ENCODE peak calls at places on chromosome 20, in five cellular contexts. One of them, this sample, is unnamed.

GRCh38 chr20:58855506-58856314 is 3.2 kb downstream of the GNAS start:
- DNase-seq in activated T-helper 2 cell treated with anti-CD3 and anti-CD28 coated beads, Interferon-gamma antibody, Interleukin-2, Interleukin-4, amounts not matched to agents 10 μg/mL and 5 μg/mL and 100 μg/mL, durations not matched to agents 14 hours and 24 hours and 36 hours: no peak
- DNase-seq in GM03348: no peak
- DNase-seq in fibroblast of lung: no peak
- DNase-seq in COR-L47: no peak
- DNase-seq in this sample: no peak

GRCh38 chr20:37231970-37232620 is 29.5 kb downstream of the GHRH start:
- DNase-seq in activated T-helper 2 cell treated with anti-CD3 and anti-CD28 coated beads, Interferon-gamma antibody, Interleukin-2, Interleukin-4, amounts not matched to agents 10 μg/mL and 5 μg/mL and 100 μg/mL, durations not matched to agents 14 hours and 24 hours and 36 hours: no peak
- DNase-seq in GM03348: no peak
- DNase-seq in fibroblast of lung: no peak
- DNase-seq in COR-L47: no peak
- DNase-seq in this sample: no peak

GRCh38 chr20:31330893-31331292 is 22.5 kb upstream of the DEFB116 start:
- DNase-seq in activated T-helper 2 cell treated with anti-CD3 and anti-CD28 coated beads, Interferon-gamma antibody, Interleukin-2, Interleukin-4, amounts not matched to agents 10 μg/mL and 5 μg/mL and 100 μg/mL, durations not matched to agents 14 hours and 24 hours and 36 hours: no peak
- DNase-seq in GM03348: no peak
- DNase-seq in fibroblast of lung: no peak
- DNase-seq in COR-L47: no peak
- DNase-seq in this sample: no peak

GRCh38 chr20:32539817-32540675 is 45.1 kb downstream of the NOL4L start:
- DNase-seq in activated T-helper 2 cell treated with anti-CD3 and anti-CD28 coated beads, Interferon-gamma antibody, Interleukin-2, Interleukin-4, amounts not matched to agents 10 μg/mL and 5 μg/mL and 100 μg/mL, durations not matched to agents 14 hours and 24 hours and 36 hours: peak; percentile 74
- DNase-seq in GM03348: no peak
- DNase-seq in fibroblast of lung: no peak
- DNase-seq in COR-L47: no peak
- DNase-seq in this sample: no peak

GRCh38 chr20:6632187-6632586 is 135.3 kb upstream of the BMP2 start:
- DNase-seq in activated T-helper 2 cell treated with anti-CD3 and anti-CD28 coated beads, Interferon-gamma antibody, Interleukin-2, Interleukin-4, amounts not matched to agents 10 μg/mL and 5 μg/mL and 100 μg/mL, durations not matched to agents 14 hours and 24 hours and 36 hours: no peak
- DNase-seq in GM03348: no peak
- DNase-seq in fibroblast of lung: peak; percentile 61
- DNase-seq in COR-L47: no peak
- DNase-seq in this sample: no peak

GRCh38 chr20:38537176-38537575 is 43.8 kb upstream of the ADIG start:
- DNase-seq in activated T-helper 2 cell treated with anti-CD3 and anti-CD28 coated beads, Interferon-gamma antibody, Interleukin-2, Interleukin-4, amounts not matched to agents 10 μg/mL and 5 μg/mL and 100 μg/mL, durations not matched to agents 14 hours and 24 hours and 36 hours: no peak
- DNase-seq in GM03348: no peak
- DNase-seq in fibroblast of lung: no peak
- DNase-seq in COR-L47: no peak
- DNase-seq in this sample: no peak

GRCh38 chr20:34388000-34388399 is 24.9 kb downstream of the ITCH start:
- DNase-seq in activated T-helper 2 cell treated with anti-CD3 and anti-CD28 coated beads, Interferon-gamma antibody, Interleukin-2, Interleukin-4, amounts not matched to agents 10 μg/mL and 5 μg/mL and 100 μg/mL, durations not matched to agents 14 hours and 24 hours and 36 hours: no peak
- DNase-seq in GM03348: no peak
- DNase-seq in fibroblast of lung: no peak
- DNase-seq in COR-L47: no peak
- DNase-seq in this sample: no peak

GRCh38 chr20:41137412-41138216 is at the start of gene PLCG1:
- DNase-seq in activated T-helper 2 cell treated with anti-CD3 and anti-CD28 coated beads, Interferon-gamma antibody, Interleukin-2, Interleukin-4, amounts not matched to agents 10 μg/mL and 5 μg/mL and 100 μg/mL, durations not matched to agents 14 hours and 24 hours and 36 hours: peak; percentile 74
- DNase-seq in GM03348: peak; percentile 96
- DNase-seq in fibroblast of lung: peak; percentile 69
- DNase-seq in COR-L47: peak; percentile 73
- DNase-seq in this sample: peak; percentile 98

GRCh38 chr20:37354210-37355195 is 8.6 kb downstream of the SRC start:
- DNase-seq in activated T-helper 2 cell treated with anti-CD3 and anti-CD28 coated beads, Interferon-gamma antibody, Interleukin-2, Interleukin-4, amounts not matched to agents 10 μg/mL and 5 μg/mL and 100 μg/mL, durations not matched to agents 14 hours and 24 hours and 36 hours: no peak
- DNase-seq in GM03348: no peak
- DNase-seq in fibroblast of lung: no peak
- DNase-seq in COR-L47: no peak
- DNase-seq in this sample: no peak

GRCh38 chr20:44075191-44075949 is 111.6 kb downstream of the JPH2 start:
- DNase-seq in activated T-helper 2 cell treated with anti-CD3 and anti-CD28 coated beads, Interferon-gamma antibody, Interleukin-2, Interleukin-4, amounts not matched to agents 10 μg/mL and 5 μg/mL and 100 μg/mL, durations not matched to agents 14 hours and 24 hours and 36 hours: no peak
- DNase-seq in GM03348: no peak
- DNase-seq in fibroblast of lung: no peak
- DNase-seq in COR-L47: no peak
- DNase-seq in this sample: no peak

GRCh38 chr20:19785886-19786285 is 27.8 kb downstream of the RIN2 start:
- DNase-seq in activated T-helper 2 cell treated with anti-CD3 and anti-CD28 coated beads, Interferon-gamma antibody, Interleukin-2, Interleukin-4, amounts not matched to agents 10 μg/mL and 5 μg/mL and 100 μg/mL, durations not matched to agents 14 hours and 24 hours and 36 hours: no peak
- DNase-seq in GM03348: peak; percentile 14
- DNase-seq in fibroblast of lung: peak; percentile 11
- DNase-seq in COR-L47: no peak
- DNase-seq in this sample: no peak

GRCh38 chr20:51729771-51730170 is 38.4 kb downstream of the ATP9A start:
- DNase-seq in activated T-helper 2 cell treated with anti-CD3 and anti-CD28 coated beads, Interferon-gamma antibody, Interleukin-2, Interleukin-4, amounts not matched to agents 10 μg/mL and 5 μg/mL and 100 μg/mL, durations not matched to agents 14 hours and 24 hours and 36 hours: no peak
- DNase-seq in GM03348: no peak
- DNase-seq in fibroblast of lung: no peak
- DNase-seq in COR-L47: no peak
- DNase-seq in this sample: no peak

GRCh38 chr20:16580127-16580526 is 6.9 kb upstream of the KIF16B start:
- DNase-seq in activated T-helper 2 cell treated with anti-CD3 and anti-CD28 coated beads, Interferon-gamma antibody, Interleukin-2, Interleukin-4, amounts not matched to agents 10 μg/mL and 5 μg/mL and 100 μg/mL, durations not matched to agents 14 hours and 24 hours and 36 hours: no peak
- DNase-seq in GM03348: peak; percentile 80
- DNase-seq in fibroblast of lung: peak; percentile 75
- DNase-seq in COR-L47: peak; percentile 23
- DNase-seq in this sample: no peak

GRCh38 chr20:50957276-50957675 is 1.1 kb downstream of the DPM1 start:
- DNase-seq in activated T-helper 2 cell treated with anti-CD3 and anti-CD28 coated beads, Interferon-gamma antibody, Interleukin-2, Interleukin-4, amounts not matched to agents 10 μg/mL and 5 μg/mL and 100 μg/mL, durations not matched to agents 14 hours and 24 hours and 36 hours: no peak
- DNase-seq in GM03348: no peak
- DNase-seq in fibroblast of lung: peak; percentile 17
- DNase-seq in COR-L47: no peak
- DNase-seq in this sample: no peak